ENCODE peak calls at places on chromosomes 12 and 14, in eight cellular contexts. One of them, this sample, is unnamed.

GRCh38 chr12:31966558-31967205 is 7.5 kb downstream of the RESF1 start:
- DNase-seq in A172: no peak
- DNase-seq in HT1080: no peak
- DNase-seq in breast epithelium: no peak
- DNase-seq in LoVo: no peak
- DNase-seq in H4: no peak
- DNase-seq in activated naive CD4-positive, alpha-beta T cell treated with anti-CD3 and anti-CD28 coated beads, Interleukin-2, amount 10 ng/mL, durations not matched to agents 7 days and 5 days: no peak
- DNase-seq in cardiac muscle cell: no peak
- DNase-seq in this sample: no peak

GRCh38 chr12:55715833-55716581 is at the start of gene BLOC1S1:
- DNase-seq in A172: peak
- DNase-seq in HT1080: peak
- DNase-seq in breast epithelium: peak
- DNase-seq in LoVo: peak
- DNase-seq in H4: peak
- DNase-seq in activated naive CD4-positive, alpha-beta T cell treated with anti-CD3 and anti-CD28 coated beads, Interleukin-2, amount 10 ng/mL, durations not matched to agents 7 days and 5 days: peak
- DNase-seq in cardiac muscle cell: peak
- DNase-seq in this sample: peak

GRCh38 chr14:64757601-64758000 is 53.4 kb downstream of the PLEKHG3 start:
- DNase-seq in A172: no peak
- DNase-seq in HT1080: no peak
- DNase-seq in breast epithelium: no peak
- DNase-seq in LoVo: no peak
- DNase-seq in H4: no peak
- DNase-seq in activated naive CD4-positive, alpha-beta T cell treated with anti-CD3 and anti-CD28 coated beads, Interleukin-2, amount 10 ng/mL, durations not matched to agents 7 days and 5 days: no peak
- DNase-seq in cardiac muscle cell: no peak
- DNase-seq in this sample: no peak

GRCh38 chr12:132718644-132719043 is 8.0 kb downstream of the PGAM5 start:
- DNase-seq in A172: no peak
- DNase-seq in HT1080: no peak
- DNase-seq in breast epithelium: no peak
- DNase-seq in LoVo: no peak
- DNase-seq in H4: no peak
- DNase-seq in activated naive CD4-positive, alpha-beta T cell treated with anti-CD3 and anti-CD28 coated beads, Interleukin-2, amount 10 ng/mL, durations not matched to agents 7 days and 5 days: no peak
- DNase-seq in cardiac muscle cell: no peak
- DNase-seq in this sample: no peak

GRCh38 chr12:106721931-106722330 is 52.6 kb upstream of the RIC8B start:
- DNase-seq in A172: no peak
- DNase-seq in HT1080: no peak
- DNase-seq in breast epithelium: no peak
- DNase-seq in LoVo: no peak
- DNase-seq in H4: no peak
- DNase-seq in activated naive CD4-positive, alpha-beta T cell treated with anti-CD3 and anti-CD28 coated beads, Interleukin-2, amount 10 ng/mL, durations not matched to agents 7 days and 5 days: no peak
- DNase-seq in cardiac muscle cell: no peak
- DNase-seq in this sample: no peak

GRCh38 chr12:105264771-105265170 is 28.8 kb upstream of the APPL2 start:
- DNase-seq in A172: no peak
- DNase-seq in HT1080: no peak
- DNase-seq in breast epithelium: no peak
- DNase-seq in LoVo: no peak
- DNase-seq in H4: no peak
- DNase-seq in activated naive CD4-positive, alpha-beta T cell treated with anti-CD3 and anti-CD28 coated beads, Interleukin-2, amount 10 ng/mL, durations not matched to agents 7 days and 5 days: no peak
- DNase-seq in cardiac muscle cell: no peak
- DNase-seq in this sample: no peak

GRCh38 chr12:3722368-3722767 is 30.5 kb downstream of the CRACR2A start:
- DNase-seq in A172: no peak
- DNase-seq in HT1080: no peak
- DNase-seq in breast epithelium: no peak
- DNase-seq in LoVo: no peak
- DNase-seq in H4: no peak
- DNase-seq in activated naive CD4-positive, alpha-beta T cell treated with anti-CD3 and anti-CD28 coated beads, Interleukin-2, amount 10 ng/mL, durations not matched to agents 7 days and 5 days: no peak
- DNase-seq in cardiac muscle cell: no peak
- DNase-seq in this sample: no peak

GRCh38 chr12:13215056-13215455 is 18.5 kb downstream of the EMP1 start:
- DNase-seq in A172: no peak
- DNase-seq in HT1080: no peak
- DNase-seq in breast epithelium: no peak
- DNase-seq in LoVo: no peak
- DNase-seq in H4: no peak
- DNase-seq in activated naive CD4-positive, alpha-beta T cell treated with anti-CD3 and anti-CD28 coated beads, Interleukin-2, amount 10 ng/mL, durations not matched to agents 7 days and 5 days: no peak
- DNase-seq in cardiac muscle cell: no peak
- DNase-seq in this sample: no peak

GRCh38 chr12:20257311-20257710 is 111.0 kb upstream of the PDE3A start:
- DNase-seq in A172: no peak
- DNase-seq in HT1080: no peak
- DNase-seq in breast epithelium: no peak
- DNase-seq in LoVo: no peak
- DNase-seq in H4: no peak
- DNase-seq in activated naive CD4-positive, alpha-beta T cell treated with anti-CD3 and anti-CD28 coated beads, Interleukin-2, amount 10 ng/mL, durations not matched to agents 7 days and 5 days: no peak
- DNase-seq in cardiac muscle cell: peak
- DNase-seq in this sample: no peak

GRCh38 chr12:46660719-46661118 is 165.1 kb downstream of the SLC38A4 start:
- DNase-seq in A172: no peak
- DNase-seq in HT1080: no peak
- DNase-seq in breast epithelium: no peak
- DNase-seq in LoVo: no peak
- DNase-seq in H4: no peak
- DNase-seq in activated naive CD4-positive, alpha-beta T cell treated with anti-CD3 and anti-CD28 coated beads, Interleukin-2, amount 10 ng/mL, durations not matched to agents 7 days and 5 days: no peak
- DNase-seq in cardiac muscle cell: peak
- DNase-seq in this sample: no peak

GRCh38 chr12:110744697-110745264 is 2.1 kb upstream of the PPP1CC start:
- DNase-seq in A172: peak
- DNase-seq in HT1080: peak
- DNase-seq in breast epithelium: no peak
- DNase-seq in LoVo: peak
- DNase-seq in H4: peak
- DNase-seq in activated naive CD4-positive, alpha-beta T cell treated with anti-CD3 and anti-CD28 coated beads, Interleukin-2, amount 10 ng/mL, durations not matched to agents 7 days and 5 days: no peak
- DNase-seq in cardiac muscle cell: no peak
- DNase-seq in this sample: peak

GRCh38 chr14:61749867-61750266 is 12.4 kb upstream of the SNAPC1 start:
- DNase-seq in A172: no peak
- DNase-seq in HT1080: no peak
- DNase-seq in breast epithelium: no peak
- DNase-seq in LoVo: peak
- DNase-seq in H4: no peak
- DNase-seq in activated naive CD4-positive, alpha-beta T cell treated with anti-CD3 and anti-CD28 coated beads, Interleukin-2, amount 10 ng/mL, durations not matched to agents 7 days and 5 days: no peak
- DNase-seq in cardiac muscle cell: peak
- DNase-seq in this sample: peak

GRCh38 chr14:68807148-68807600 is 14.3 kb upstream of the ZFP36L1 start:
- DNase-seq in A172: no peak
- DNase-seq in HT1080: peak
- DNase-seq in breast epithelium: peak
- DNase-seq in LoVo: no peak
- DNase-seq in H4: peak
- DNase-seq in activated naive CD4-positive, alpha-beta T cell treated with anti-CD3 and anti-CD28 coated beads, Interleukin-2, amount 10 ng/mL, durations not matched to agents 7 days and 5 days: no peak
- DNase-seq in cardiac muscle cell: peak
- DNase-seq in this sample: peak

GRCh38 chr14:58605465-58605864 is 32.3 kb upstream of the DACT1 start:
- DNase-seq in A172: no peak
- DNase-seq in HT1080: no peak
- DNase-seq in breast epithelium: no peak
- DNase-seq in LoVo: no peak
- DNase-seq in H4: no peak
- DNase-seq in activated naive CD4-positive, alpha-beta T cell treated with anti-CD3 and anti-CD28 coated beads, Interleukin-2, amount 10 ng/mL, durations not matched to agents 7 days and 5 days: no peak
- DNase-seq in cardiac muscle cell: no peak
- DNase-seq in this sample: no peak

GRCh38 chr12:49863946-49864816 is 21.3 kb upstream of the BCDIN3D start:
- DNase-seq in A172: no peak
- DNase-seq in HT1080: no peak
- DNase-seq in breast epithelium: no peak
- DNase-seq in LoVo: no peak
- DNase-seq in H4: no peak
- DNase-seq in activated naive CD4-positive, alpha-beta T cell treated with anti-CD3 and anti-CD28 coated beads, Interleukin-2, amount 10 ng/mL, durations not matched to agents 7 days and 5 days: no peak
- DNase-seq in cardiac muscle cell: no peak
- DNase-seq in this sample: no peak

GRCh38 chr14:67487937-67488893 is at the start of gene TMEM229B:
- DNase-seq in A172: peak
- DNase-seq in HT1080: peak
- DNase-seq in breast epithelium: no peak
- DNase-seq in LoVo: peak
- DNase-seq in H4: peak
- DNase-seq in activated naive CD4-positive, alpha-beta T cell treated with anti-CD3 and anti-CD28 coated beads, Interleukin-2, amount 10 ng/mL, durations not matched to agents 7 days and 5 days: peak
- DNase-seq in cardiac muscle cell: no peak
- DNase-seq in this sample: no peak

GRCh38 chr12:124459852-124460645 is 107.4 kb downstream of the NCOR2 start:
- DNase-seq in A172: no peak
- DNase-seq in HT1080: no peak
- DNase-seq in breast epithelium: no peak
- DNase-seq in LoVo: no peak
- DNase-seq in H4: no peak
- DNase-seq in activated naive CD4-positive, alpha-beta T cell treated with anti-CD3 and anti-CD28 coated beads, Interleukin-2, amount 10 ng/mL, durations not matched to agents 7 days and 5 days: no peak
- DNase-seq in cardiac muscle cell: no peak
- DNase-seq in this sample: no peak

GRCh38 chr14:35355981-35356839 is 48.3 kb downstream of the NFKBIA start:
- DNase-seq in A172: peak
- DNase-seq in HT1080: no peak
- DNase-seq in breast epithelium: no peak
- DNase-seq in LoVo: peak
- DNase-seq in H4: peak
- DNase-seq in activated naive CD4-positive, alpha-beta T cell treated with anti-CD3 and anti-CD28 coated beads, Interleukin-2, amount 10 ng/mL, durations not matched to agents 7 days and 5 days: no peak
- DNase-seq in cardiac muscle cell: peak
- DNase-seq in this sample: peak

GRCh38 chr14:72513994-72514659 is 379.8 kb downstream of the DPF3 start:
- DNase-seq in A172: peak
- DNase-seq in HT1080: peak
- DNase-seq in breast epithelium: no peak
- DNase-seq in LoVo: no peak
- DNase-seq in H4: peak
- DNase-seq in activated naive CD4-positive, alpha-beta T cell treated with anti-CD3 and anti-CD28 coated beads, Interleukin-2, amount 10 ng/mL, durations not matched to agents 7 days and 5 days: no peak
- DNase-seq in cardiac muscle cell: peak
- DNase-seq in this sample: peak

GRCh38 chr12:130839770-130840355 is 813 bp upstream of the STX2 start:
- DNase-seq in A172: no peak
- DNase-seq in HT1080: no peak
- DNase-seq in breast epithelium: no peak
- DNase-seq in LoVo: no peak
- DNase-seq in H4: no peak
- DNase-seq in activated naive CD4-positive, alpha-beta T cell treated with anti-CD3 and anti-CD28 coated beads, Interleukin-2, amount 10 ng/mL, durations not matched to agents 7 days and 5 days: no peak
- DNase-seq in cardiac muscle cell: no peak
- DNase-seq in this sample: no peak

GRCh38 chr14:88166616-88167015 is 156.5 kb downstream of the KCNK10 start:
- DNase-seq in A172: peak
- DNase-seq in HT1080: peak
- DNase-seq in breast epithelium: no peak
- DNase-seq in LoVo: peak
- DNase-seq in H4: peak
- DNase-seq in activated naive CD4-positive, alpha-beta T cell treated with anti-CD3 and anti-CD28 coated beads, Interleukin-2, amount 10 ng/mL, durations not matched to agents 7 days and 5 days: no peak
- DNase-seq in cardiac muscle cell: no peak
- DNase-seq in this sample: peak

GRCh38 chr14:91927216-91927615 is 20.3 kb downstream of the FBLN5 start:
- DNase-seq in A172: no peak
- DNase-seq in HT1080: no peak
- DNase-seq in breast epithelium: no peak
- DNase-seq in LoVo: no peak
- DNase-seq in H4: no peak
- DNase-seq in activated naive CD4-positive, alpha-beta T cell treated with anti-CD3 and anti-CD28 coated beads, Interleukin-2, amount 10 ng/mL, durations not matched to agents 7 days and 5 days: no peak
- DNase-seq in cardiac muscle cell: peak
- DNase-seq in this sample: peak

GRCh38 chr12:132559652-132560420 is 50.5 kb downstream of the LRCOL1 start:
- DNase-seq in A172: peak
- DNase-seq in HT1080: no peak
- DNase-seq in breast epithelium: no peak
- DNase-seq in LoVo: peak
- DNase-seq in H4: no peak
- DNase-seq in activated naive CD4-positive, alpha-beta T cell treated with anti-CD3 and anti-CD28 coated beads, Interleukin-2, amount 10 ng/mL, durations not matched to agents 7 days and 5 days: peak
- DNase-seq in cardiac muscle cell: peak
- DNase-seq in this sample: peak

GRCh38 chr12:93896962-93897361 is 219.8 kb downstream of the CRADD start:
- DNase-seq in A172: no peak
- DNase-seq in HT1080: no peak
- DNase-seq in breast epithelium: no peak
- DNase-seq in LoVo: no peak
- DNase-seq in H4: no peak
- DNase-seq in activated naive CD4-positive, alpha-beta T cell treated with anti-CD3 and anti-CD28 coated beads, Interleukin-2, amount 10 ng/mL, durations not matched to agents 7 days and 5 days: no peak
- DNase-seq in cardiac muscle cell: no peak
- DNase-seq in this sample: no peak

GRCh38 chr12:106369624-106370346 is 12.2 kb downstream of the POLR3B start:
- DNase-seq in A172: peak
- DNase-seq in HT1080: peak
- DNase-seq in breast epithelium: no peak
- DNase-seq in LoVo: no peak
- DNase-seq in H4: peak
- DNase-seq in activated naive CD4-positive, alpha-beta T cell treated with anti-CD3 and anti-CD28 coated beads, Interleukin-2, amount 10 ng/mL, durations not matched to agents 7 days and 5 days: no peak
- DNase-seq in cardiac muscle cell: peak
- DNase-seq in this sample: peak

GRCh38 chr12:124754491-124754890 is 109.2 kb downstream of the SCARB1 start:
- DNase-seq in A172: no peak
- DNase-seq in HT1080: no peak
- DNase-seq in breast epithelium: no peak
- DNase-seq in LoVo: no peak
- DNase-seq in H4: no peak
- DNase-seq in activated naive CD4-positive, alpha-beta T cell treated with anti-CD3 and anti-CD28 coated beads, Interleukin-2, amount 10 ng/mL, durations not matched to agents 7 days and 5 days: no peak
- DNase-seq in cardiac muscle cell: no peak
- DNase-seq in this sample: no peak

This sample was measured in hepatocyte.